ENCODE peak calls at places on chromosomes 6 and 20, in seven cellular contexts. One of them, this sample, is unnamed.

GRCh38 chr20:36653456-36653855 is 7.5 kb upstream of the SLA2 start:
- DNase-seq in NCI-H1436 treated with DMSO at 0.1 percent for 48 hours: no peak
- DNase-seq in amniotic epithelial cell: no peak
- DNase-seq in left cardiac atrium: no peak
- DNase-seq in GM06990: no peak
- DNase-seq in iPS-NIHi11: no peak
- DNase-seq in HL-60: no peak
- DNase-seq in this sample: no peak

GRCh38 chr6:127483399-127484055 is 24.3 kb upstream of the KIAA0408 start:
- DNase-seq in HL-60: no peak
- DNase-seq in NCI-H1436 treated with DMSO at 0.1 percent for 48 hours: no peak
- DNase-seq in amniotic epithelial cell: no peak
- DNase-seq in left cardiac atrium: no peak
- DNase-seq in GM06990: no peak
- DNase-seq in iPS-NIHi11: peak
- DNase-seq in this sample: no peak

GRCh38 chr20:50111829-50112495 is 988 bp downstream of the UBE2V1 start:
- DNase-seq in GM06990: no peak
- DNase-seq in HL-60: no peak
- DNase-seq in NCI-H1436 treated with DMSO at 0.1 percent for 48 hours: no peak
- DNase-seq in amniotic epithelial cell: no peak
- DNase-seq in iPS-NIHi11: no peak
- DNase-seq in left cardiac atrium: no peak
- DNase-seq in this sample: no peak

GRCh38 chr20:51135926-51136325 is 113.0 kb upstream of the KCNG1 start:
- DNase-seq in left cardiac atrium: no peak
- DNase-seq in NCI-H1436 treated with DMSO at 0.1 percent for 48 hours: no peak
- DNase-seq in HL-60: no peak
- DNase-seq in GM06990: no peak
- DNase-seq in iPS-NIHi11: no peak
- DNase-seq in amniotic epithelial cell: no peak
- DNase-seq in this sample: no peak

GRCh38 chr6:44162876-44163625 is 4.4 kb downstream of the CAPN11 start:
- DNase-seq in amniotic epithelial cell: no peak
- DNase-seq in NCI-H1436 treated with DMSO at 0.1 percent for 48 hours: no peak
- DNase-seq in HL-60: no peak
- DNase-seq in left cardiac atrium: no peak
- DNase-seq in iPS-NIHi11: no peak
- DNase-seq in GM06990: no peak
- DNase-seq in this sample: no peak

GRCh38 chr6:30508890-30509736 is 19.8 kb downstream of the HLA-E start:
- DNase-seq in amniotic epithelial cell: no peak
- DNase-seq in left cardiac atrium: no peak
- DNase-seq in HL-60: peak
- DNase-seq in iPS-NIHi11: no peak
- DNase-seq in NCI-H1436 treated with DMSO at 0.1 percent for 48 hours: no peak
- DNase-seq in GM06990: peak
- DNase-seq in this sample: no peak

GRCh38 chr6:138004423-138005287 is 102.6 kb downstream of the PERP start:
- DNase-seq in amniotic epithelial cell: peak
- DNase-seq in HL-60: peak
- DNase-seq in iPS-NIHi11: no peak
- DNase-seq in GM06990: no peak
- DNase-seq in NCI-H1436 treated with DMSO at 0.1 percent for 48 hours: no peak
- DNase-seq in left cardiac atrium: no peak
- DNase-seq in this sample: peak

GRCh38 chr6:161544801-161545490 is 271.1 kb upstream of the AGPAT4 start:
- DNase-seq in NCI-H1436 treated with DMSO at 0.1 percent for 48 hours: no peak
- DNase-seq in GM06990: no peak
- DNase-seq in iPS-NIHi11: no peak
- DNase-seq in HL-60: no peak
- DNase-seq in left cardiac atrium: no peak
- DNase-seq in amniotic epithelial cell: no peak
- DNase-seq in this sample: no peak

GRCh38 chr6:33812669-33813068 is 8.9 kb upstream of the MLN start:
- DNase-seq in amniotic epithelial cell: peak
- DNase-seq in iPS-NIHi11: peak
- DNase-seq in HL-60: no peak
- DNase-seq in NCI-H1436 treated with DMSO at 0.1 percent for 48 hours: no peak
- DNase-seq in left cardiac atrium: no peak
- DNase-seq in GM06990: peak
- DNase-seq in this sample: peak

GRCh38 chr6:161009991-161010390 is 18.4 kb downstream of the MAP3K4 start:
- DNase-seq in NCI-H1436 treated with DMSO at 0.1 percent for 48 hours: no peak
- DNase-seq in HL-60: no peak
- DNase-seq in GM06990: no peak
- DNase-seq in amniotic epithelial cell: peak
- DNase-seq in iPS-NIHi11: no peak
- DNase-seq in left cardiac atrium: no peak
- DNase-seq in this sample: no peak

GRCh38 chr20:49447946-49448809 is 34.3 kb downstream of the KCNB1 start:
- DNase-seq in iPS-NIHi11: no peak
- DNase-seq in amniotic epithelial cell: no peak
- DNase-seq in NCI-H1436 treated with DMSO at 0.1 percent for 48 hours: no peak
- DNase-seq in HL-60: no peak
- DNase-seq in left cardiac atrium: peak
- DNase-seq in GM06990: no peak
- DNase-seq in this sample: no peak

GRCh38 chr6:13065596-13065995 is 262.7 kb downstream of the TBC1D7 start:
- DNase-seq in amniotic epithelial cell: no peak
- DNase-seq in iPS-NIHi11: no peak
- DNase-seq in HL-60: no peak
- DNase-seq in GM06990: no peak
- DNase-seq in NCI-H1436 treated with DMSO at 0.1 percent for 48 hours: no peak
- DNase-seq in left cardiac atrium: no peak
- DNase-seq in this sample: no peak

GRCh38 chr6:71537717-71538116 is 249.1 kb downstream of the OGFRL1 start:
- DNase-seq in NCI-H1436 treated with DMSO at 0.1 percent for 48 hours: no peak
- DNase-seq in amniotic epithelial cell: no peak
- DNase-seq in left cardiac atrium: no peak
- DNase-seq in HL-60: no peak
- DNase-seq in GM06990: no peak
- DNase-seq in iPS-NIHi11: no peak
- DNase-seq in this sample: no peak

GRCh38 chr6:115976321-115976870 is 84.3 kb downstream of the FRK start:
- DNase-seq in NCI-H1436 treated with DMSO at 0.1 percent for 48 hours: no peak
- DNase-seq in HL-60: no peak
- DNase-seq in amniotic epithelial cell: no peak
- DNase-seq in iPS-NIHi11: no peak
- DNase-seq in left cardiac atrium: no peak
- DNase-seq in GM06990: no peak
- DNase-seq in this sample: no peak

This sample was measured in CD4-positive, alpha-beta T cell.